ENCODE peak calls at places on chromosomes 2 and 18, in nine cellular contexts. Y, I, U, E, N, O, L, C and S are unnamed samples.

GRCh38 chr2:74959106-74959751 is 786 bp downstream of the POLE4 start:
- DNase-seq in Y (no peak), I (no peak), U (no peak), E (no peak), N (no peak), O (no peak), L (no peak), C (no peak), S (no peak)

GRCh38 chr2:188884051-188884450 is 90.1 kb upstream of the COL3A1 start:
- DNase-seq in Y (no peak), I (no peak), U (no peak), E (no peak), N (no peak), O (peak), L (no peak), C (peak), S (no peak)

GRCh38 chr2:15561574-15562344 is 625 bp upstream of the NBAS start:
- DNase-seq in Y (no peak), I (peak), U (no peak), E (peak), N (peak), O (no peak), L (peak), C (peak), S (no peak)

GRCh38 chr2:74558284-74559230 is 4.0 kb downstream of the DOK1 start:
- DNase-seq in Y (peak), I (no peak), U (no peak), E (no peak), N (no peak), O (no peak), L (no peak), C (no peak), S (no peak)

GRCh38 chr2:3169106-3169870 is 208.3 kb downstream of the EIPR1 start:
- DNase-seq in Y (no peak), I (no peak), U (no peak), E (no peak), N (no peak), O (no peak), L (no peak), C (no peak), S (no peak)

GRCh38 chr2:54999182-54999581 is 51.1 kb downstream of the RTN4 start:
- DNase-seq in Y (no peak), I (no peak), U (no peak), E (no peak), N (no peak), O (peak), L (no peak), C (no peak), S (no peak)

GRCh38 chr2:24635181-24635580 is 144.1 kb downstream of the NCOA1 start:
- DNase-seq in Y (no peak), I (no peak), U (no peak), E (no peak), N (no peak), O (peak), L (no peak), C (no peak), S (no peak)

GRCh38 chr18:56962322-56962721 is 184.6 kb upstream of the BOD1L2 start:
- DNase-seq in Y (no peak), I (no peak), U (no peak), E (no peak), N (no peak), O (no peak), L (no peak), C (no peak), S (no peak)

GRCh38 chr2:24577481-24577880 is 86.4 kb downstream of the NCOA1 start:
- DNase-seq in Y (no peak), I (no peak), U (no peak), E (no peak), N (no peak), O (no peak), L (no peak), C (no peak), S (no peak)

GRCh38 chr2:30641765-30642341 is 165.4 kb downstream of the CAPN13 start:
- DNase-seq in Y (no peak), I (no peak), U (no peak), E (no peak), N (no peak), O (no peak), L (no peak), C (no peak), S (no peak)

GRCh38 chr2:171513719-171514160 is 8.5 kb upstream of the CYBRD1 start:
- DNase-seq in Y (no peak), I (no peak), U (no peak), E (no peak), N (no peak), O (no peak), L (no peak), C (no peak), S (no peak)

GRCh38 chr2:1945837-1946236 is 201.5 kb upstream of the PXDN start:
- DNase-seq in Y (no peak), I (no peak), U (no peak), E (no peak), N (no peak), O (no peak), L (no peak), C (no peak), S (no peak)

GRCh38 chr2:33210626-33211025 is 263.9 kb downstream of the LTBP1 start:
- DNase-seq in Y (peak), I (no peak), U (peak), E (no peak), N (peak), O (peak), L (peak), C (peak), S (no peak)